ENCODE peak calls at places on chromosomes 7 and 10, in seven cellular contexts. K is cardiac fibroblast, P is stomach, J is right cardiac atrium, A is RWPE2, S is endodermal cell, W is gastrocnemius medialis. T is an unnamed sample.

GRCh38 chr10:44827431-44828006 is 83.6 kb upstream of the TMEM72 start:
- DNase-seq in S (no peak), W (no peak), P (no peak), K (no peak), J (no peak), A (no peak), T (no peak)

GRCh38 chr7:14691597-14692203 is 210.9 kb downstream of the DGKB start:
- DNase-seq in S (peak), P (peak), K (peak), J (peak), W (peak), A (no peak), T (peak)

GRCh38 chr10:104018471-104018870 is 51.5 kb downstream of the SLK start:
- DNase-seq in W (no peak), A (no peak), J (no peak), K (no peak), P (no peak), S (no peak), T (no peak)

GRCh38 chr7:13057462-13058200 is 370.2 kb downstream of the ARL4A start:
- DNase-seq in W (no peak), P (no peak), K (peak), A (no peak), S (no peak), J (no peak), T (no peak)

GRCh38 chr10:93160829-93161228 is 87.1 kb downstream of the CYP26A1 start:
- DNase-seq in P (no peak), J (peak), S (no peak), A (no peak), K (peak), W (peak), T (no peak)

GRCh38 chr7:94394399-94395140 is at the start of gene COL1A2:
- DNase-seq in W (peak), K (peak), S (peak), A (peak), J (peak), P (peak), T (peak)

GRCh38 chr7:99368750-99369389 is 5.7 kb upstream of the ARPC1B start:
- DNase-seq in P (no peak), J (peak), S (no peak), W (no peak), A (no peak), K (no peak), T (peak)

GRCh38 chr10:20624642-20625041 is 272.5 kb downstream of the NEBL start:
- DNase-seq in A (no peak), J (peak), K (peak), P (no peak), S (no peak), W (peak), T (no peak)

GRCh38 chr10:18140957-18141888 is 999 bp downstream of the CACNB2 start:
- DNase-seq in P (no peak), W (no peak), K (peak), A (no peak), J (no peak), S (peak), T (peak)

GRCh38 chr7:29839302-29839701 is 33.0 kb downstream of the WIPF3 start:
- DNase-seq in K (peak), W (peak), S (no peak), J (peak), A (no peak), P (no peak), T (no peak)

DNA sequence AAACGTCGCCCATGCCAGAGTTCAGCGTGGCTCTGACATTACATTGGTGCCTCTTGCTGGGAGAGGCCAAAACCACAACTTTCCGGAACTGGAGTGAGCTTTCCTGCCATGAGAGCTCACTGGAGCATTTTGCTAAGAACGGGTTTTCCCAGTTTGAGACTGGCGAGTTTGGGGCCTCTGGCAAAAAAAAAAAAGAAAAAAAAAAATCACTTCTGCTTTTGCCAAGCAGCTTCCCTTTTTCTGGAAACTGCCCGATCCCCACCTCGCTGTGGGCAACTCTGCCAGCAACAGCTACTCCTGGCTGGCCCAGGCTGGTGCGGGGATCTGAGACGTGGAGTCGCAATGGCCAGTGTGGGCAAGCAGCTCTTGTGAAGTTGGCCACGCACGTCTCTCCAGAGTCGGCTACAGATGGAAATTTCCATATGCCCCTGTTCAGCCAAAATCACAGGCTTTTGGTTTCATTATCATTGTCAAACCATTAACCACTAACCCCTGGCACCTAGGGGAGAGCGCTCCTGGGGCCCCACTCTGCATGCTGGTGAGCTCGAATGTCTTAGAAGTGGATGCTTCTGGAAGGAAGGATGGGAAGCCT is 25.7 kb downstream of the PRKAG2 start:
- DNase-seq in P (peak), K (no peak), J (peak), S (no peak), W (no peak), A (peak), T (no peak)
- H3K4me3 ChIP-seq in P (peak), K (no peak), J (no peak), S (no peak), W (no peak), A (no peak), T (no peak)

DNA sequence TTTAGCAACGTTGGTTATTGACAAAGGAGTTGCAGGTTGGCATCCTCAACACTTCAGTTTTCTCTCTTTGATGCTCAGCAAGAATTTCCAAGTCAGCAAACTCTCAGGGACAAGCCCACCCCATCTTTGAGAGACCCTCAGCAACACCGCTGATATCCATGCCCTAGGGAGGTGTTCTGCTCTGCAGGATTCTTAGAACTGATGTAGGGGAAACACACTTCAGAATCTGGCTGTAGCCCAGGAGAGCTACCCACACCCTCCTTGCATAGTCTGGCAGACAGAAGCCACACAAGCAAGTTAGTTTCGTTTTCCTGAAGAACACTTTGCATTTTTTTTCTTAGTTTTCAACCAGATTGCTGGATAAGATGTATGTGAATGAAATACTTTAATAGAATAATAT is 827 bp downstream of the SAMD9L start:
- DNase-seq in S (peak), W (no peak), P (peak), A (no peak), K (peak), J (peak), T (no peak)
- H3K4me3 ChIP-seq in S (no peak), W (peak), P (peak), A (peak), K (peak), J (peak), T (no peak)

DNA sequence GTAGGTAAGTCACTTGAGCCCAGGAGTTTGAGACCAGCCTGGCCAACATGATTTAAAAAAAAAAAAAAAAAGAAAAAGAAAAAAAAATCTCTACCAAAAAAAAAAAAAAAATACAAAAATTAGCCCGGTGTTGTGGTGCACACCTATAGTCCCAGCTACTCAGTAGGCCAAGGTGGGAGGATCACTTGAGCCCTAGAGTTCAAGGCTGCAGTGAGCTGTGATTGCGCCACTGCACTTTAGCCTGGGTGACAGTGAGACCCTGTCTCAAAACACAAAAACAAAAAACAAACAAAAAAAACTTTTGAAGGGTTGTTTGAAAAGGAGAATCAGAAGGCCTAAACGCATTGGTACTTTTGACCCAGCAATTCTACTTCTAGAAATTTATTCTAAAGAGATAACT is 13.7 kb downstream of the TLL2 start:
- DNase-seq in S (no peak), K (no peak), W (no peak), J (no peak), A (no peak), P (no peak), T (no peak)
- H3K4me3 ChIP-seq in S (no peak), K (no peak), W (no peak), J (no peak), A (no peak), P (no peak), T (no peak)

GRCh38 chr10:89643812-89644690 is 991 bp downstream of the PANK1 start:
- DNase-seq in K (peak), J (peak), S (peak), P (peak), A (peak), W (peak), T (peak)

GRCh38 chr10:89644967-89645741 is at the start of gene PANK1:
- DNase-seq in W (peak), P (peak), A (peak), K (peak), S (peak), J (peak), T (peak)

GRCh38 chr10:89644691-89644966 is 413 bp downstream of the PANK1 start:
- DNase-seq in S (no peak), W (no peak), P (no peak), J (no peak), K (no peak), A (no peak), T (no peak)

GRCh38 chr10:89646833-89647570 is 2.0 kb upstream of the PANK1 start:
- DNase-seq in W (no peak), S (no peak), A (no peak), P (no peak), K (no peak), J (no peak), T (no peak)

GRCh38 chr10:89645742-89646172 is 715 bp upstream of the PANK1 start:
- DNase-seq in P (no peak), W (peak), K (no peak), S (peak), A (no peak), J (no peak), T (peak)
- H3K4me3 ChIP-seq in P (peak), W (peak), K (peak), S (peak), A (peak), J (peak), T (peak)